ENCODE peak calls at places on chromosomes 12 and 14, in five cellular contexts. O is pancreas, L is AG09309, E is HFFc6, N is mesothelial cell of epicardium. D is an unnamed sample.

GRCh38 chr14:68627868-68628604 is 164.8 kb downstream of the ZFP36L1 start:
- DNase-seq in O (peak; percentile 73), L (no peak), E (no peak), N (peak; percentile 68), D (peak; percentile 83)

GRCh38 chr12:128609861-128610260 is 213.9 kb downstream of the SLC15A4 start:
- DNase-seq in O (no peak), L (no peak), E (no peak), N (no peak), D (no peak)

GRCh38 chr12:4685317-4685716 is 34.9 kb upstream of the GALNT8 start:
- DNase-seq in O (no peak), L (no peak), E (no peak), N (no peak), D (no peak)

GRCh38 chr12:26465419-26466097 is 270.2 kb downstream of the SSPN start:
- DNase-seq in O (no peak), L (no peak), E (no peak), N (no peak), D (no peak)

GRCh38 chr14:38329236-38329635 is 73.3 kb upstream of the CLEC14A start:
- DNase-seq in O (no peak), L (no peak), E (no peak), N (no peak), D (no peak)

GRCh38 chr12:22334696-22335290 is at the start of gene ST8SIA1:
- DNase-seq in O (no peak), L (no peak), E (no peak), N (no peak), D (peak; percentile 71)

GRCh38 chr14:60348211-60348610 is 99.2 kb downstream of the PPM1A start:
- DNase-seq in O (no peak), L (no peak), E (no peak), N (no peak), D (no peak)

GRCh38 chr12:57460457-57461325 is 1.1 kb downstream of the GLI1 start:
- DNase-seq in O (no peak), L (no peak), E (no peak), N (no peak), D (no peak)

GRCh38 chr14:74483321-74483720 is 9.8 kb downstream of the NPC2 start:
- DNase-seq in O (no peak), L (no peak), E (no peak), N (no peak), D (no peak)
- TF ChIP-seq CTCF in O (no peak), L (no peak), E (no peak), N (no peak), D (no peak)

GRCh38 chr14:49892636-49893308 is at the start of gene ARF6:
- DNase-seq in O (peak; percentile 98), L (peak; percentile 85), E (peak; percentile 97), N (peak; percentile 95), D (peak; percentile 98)
- TF ChIP-seq CTCF in O (no peak), L (no peak), E (peak; percentile 43), N (no peak), D (peak; percentile 17)

GRCh38 chr14:31781578-31781977 is 220.4 kb downstream of the NUBPL start:
- DNase-seq in O (no peak), L (no peak), E (no peak), N (no peak), D (no peak)

GRCh38 chr14:31792726-31793125 is 231.5 kb downstream of the NUBPL start:
- DNase-seq in O (no peak), L (no peak), E (no peak), N (no peak), D (no peak)

GRCh38 chr14:31785574-31785973 is 224.4 kb downstream of the NUBPL start:
- DNase-seq in O (no peak), L (no peak), E (no peak), N (no peak), D (no peak)

GRCh38 chr14:31788340-31788739 is 227.1 kb downstream of the NUBPL start:
- DNase-seq in O (no peak), L (no peak), E (no peak), N (no peak), D (no peak)

DNA sequence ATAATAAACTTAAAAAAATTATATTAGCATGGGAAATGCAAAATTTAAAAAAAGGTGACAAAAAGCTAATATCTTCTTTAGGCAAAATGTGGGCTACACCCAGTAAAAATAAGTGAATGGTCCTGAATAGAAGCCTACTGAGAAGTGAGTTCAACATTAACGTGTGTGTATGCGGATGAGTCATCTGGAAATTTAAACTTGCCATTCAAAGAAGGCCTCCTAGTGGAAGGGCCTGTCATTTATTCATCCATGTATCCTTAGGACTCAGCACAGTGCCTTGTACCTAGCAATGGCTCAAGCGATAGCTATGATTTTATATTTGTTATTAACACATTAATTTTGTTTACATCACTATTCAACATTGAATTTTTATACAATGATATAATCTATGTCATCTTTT is 226.2 kb downstream of the NUBPL start:
- DNase-seq in O (no peak), L (no peak), E (peak; percentile 2), N (no peak), D (no peak)
- TF ChIP-seq CTCF in O (no peak), L (no peak), E (peak; percentile 51), N (no peak), D (peak; percentile 37)

GRCh38 chr12:54622463-54623183 is 12.1 kb downstream of the LACRT start:
- DNase-seq in O (no peak), L (no peak), E (peak; percentile 10), N (no peak), D (no peak)
- TF ChIP-seq CTCF in O (peak; percentile 13), L (no peak), E (peak; percentile 71), N (peak; percentile 56), D (peak; percentile 72)

GRCh38 chr14:96098309-96098998 is 59.3 kb downstream of the C14orf132 start:
- DNase-seq in O (no peak), L (no peak), E (peak; percentile 70), N (no peak), D (no peak)
- TF ChIP-seq CTCF in O (peak; percentile 19), L (peak; percentile 90), E (peak; percentile 89), N (peak; percentile 27), D (peak; percentile 72)

GRCh38 chr12:31728917-31729640 is at the start of gene AMN1:
- DNase-seq in O (peak; percentile 98), L (peak; percentile 96), E (peak; percentile 99), N (peak; percentile 95), D (peak; percentile 100)
- TF ChIP-seq CTCF in O (no peak), L (no peak), E (peak; percentile 24), N (no peak), D (peak; percentile 39)

GRCh38 chr14:21923820-21924219 is 250.2 kb upstream of the OR4E1 start:
- DNase-seq in O (no peak), L (no peak), E (no peak), N (no peak), D (no peak)

GRCh38 chr14:21921453-21921852 is 247.8 kb upstream of the OR4E1 start:
- DNase-seq in O (no peak), L (no peak), E (no peak), N (no peak), D (no peak)

GRCh38 chr14:21924479-21924878 is 250.9 kb upstream of the OR4E1 start:
- DNase-seq in O (no peak), L (no peak), E (no peak), N (no peak), D (no peak)
- TF ChIP-seq CTCF in O (no peak), L (no peak), E (no peak), N (no peak), D (no peak)

GRCh38 chr12:112584266-112584722 is 165.5 kb downstream of the PTPN11 start:
- DNase-seq in O (no peak), L (no peak), E (no peak), N (no peak), D (no peak)

GRCh38 chr12:112589275-112589674 is 170.5 kb downstream of the PTPN11 start:
- DNase-seq in O (no peak), L (no peak), E (no peak), N (no peak), D (no peak)

GRCh38 chr12:112595415-112595814 is 176.7 kb downstream of the PTPN11 start:
- DNase-seq in O (no peak), L (no peak), E (no peak), N (no peak), D (no peak)

GRCh38 chr12:112586148-112586783 is 167.5 kb downstream of the PTPN11 start:
- DNase-seq in O (no peak), L (no peak), E (no peak), N (no peak), D (no peak)

GRCh38 chr12:112590281-112590680 is 171.5 kb downstream of the PTPN11 start:
- DNase-seq in O (no peak), L (no peak), E (no peak), N (no peak), D (no peak)
- TF ChIP-seq CTCF in O (no peak), L (no peak), E (no peak), N (no peak), D (no peak)